ENCODE peak calls at places on chromosomes 5 and 9, in seven cellular contexts. K is mesendoderm, P is neuronal stem cell, J is IMR-90, I is H9, C is H1, Y is trophoblast cell. D is an unnamed sample.

GRCh38 chr9:130701059-130702022 is 7.8 kb downstream of the EXOSC2 start:
- DNase-seq in K (peak; percentile 81), P (peak; percentile 82), J (peak; percentile 88), I (peak; percentile 82), C (peak; percentile 93), Y (peak; percentile 55), D (peak; percentile 78)

GRCh38 chr5:151007430-151008123 is 12.8 kb upstream of the GPX3 start:
- DNase-seq in K (no peak), P (no peak), J (no peak), I (no peak), C (no peak), Y (no peak), D (no peak)

GRCh38 chr5:139076117-139076516 is 122.1 kb downstream of the SIL1 start:
- DNase-seq in K (no peak), P (no peak), J (no peak), I (no peak), C (no peak), Y (no peak), D (no peak)

GRCh38 chr5:42089705-42090104 is 164.6 kb downstream of the FBXO4 start:
- DNase-seq in K (no peak), P (no peak), J (no peak), I (no peak), C (no peak), Y (peak; percentile 25), D (no peak)

GRCh38 chr5:173498286-173498685 is 118.2 kb downstream of the BOD1 start:
- DNase-seq in K (no peak), P (peak; percentile 9), J (peak; percentile 64), I (no peak), C (peak; percentile 39), Y (peak; percentile 79), D (peak; percentile 63)

GRCh38 chr5:10728679-10729078 is 32.4 kb downstream of the DAP start:
- DNase-seq in K (no peak), P (no peak), J (no peak), I (no peak), C (no peak), Y (no peak), D (no peak)

GRCh38 chr5:93461751-93462150 is 119.3 kb downstream of the NR2F1-AS1 start:
- DNase-seq in K (no peak), P (no peak), J (peak; percentile 68), I (no peak), C (no peak), Y (no peak), D (peak; percentile 29)

GRCh38 chr9:112097712-112098688 is 77.1 kb downstream of the SUSD1 start:
- DNase-seq in K (peak; percentile 92), P (peak; percentile 80), J (peak; percentile 77), I (peak; percentile 86), C (peak; percentile 81), Y (peak; percentile 62), D (peak; percentile 78)

GRCh38 chr5:148060309-148060708 is 3.5 kb upstream of the SPINK5 start:
- DNase-seq in K (no peak), P (no peak), J (no peak), I (no peak), C (no peak), Y (no peak), D (no peak)

GRCh38 chr5:155260798-155261197 is 247.2 kb downstream of the KIF4B start:
- DNase-seq in K (peak; percentile 71), P (peak; percentile 26), J (no peak), I (peak; percentile 72), C (peak; percentile 51), Y (no peak), D (no peak)

GRCh38 chr5:141969783-141970741 is 1.2 kb downstream of the RNF14 start:
- DNase-seq in K (peak; percentile 84), P (no peak), J (no peak), I (no peak), C (no peak), Y (no peak), D (peak; percentile 66)

GRCh38 chr9:6034954-6035353 is 19.5 kb upstream of the RANBP6 start:
- DNase-seq in K (no peak), P (no peak), J (no peak), I (no peak), C (no peak), Y (no peak), D (no peak)

GRCh38 chr9:15278839-15279238 is 28.2 kb downstream of the TTC39B start:
- DNase-seq in K (no peak), P (no peak), J (no peak), I (no peak), C (no peak), Y (no peak), D (no peak)

GRCh38 chr9:15282567-15282966 is 24.4 kb downstream of the TTC39B start:
- DNase-seq in K (no peak), P (no peak), J (no peak), I (no peak), C (no peak), Y (no peak), D (no peak)

GRCh38 chr9:15278290-15278689 is 28.7 kb downstream of the TTC39B start:
- DNase-seq in K (no peak), P (no peak), J (no peak), I (no peak), C (no peak), Y (no peak), D (no peak)

GRCh38 chr9:15277400-15278137 is 29.4 kb downstream of the TTC39B start:
- DNase-seq in K (peak; percentile 61), P (no peak), J (peak; percentile 25), I (no peak), C (no peak), Y (no peak), D (peak; percentile 38)

DNA sequence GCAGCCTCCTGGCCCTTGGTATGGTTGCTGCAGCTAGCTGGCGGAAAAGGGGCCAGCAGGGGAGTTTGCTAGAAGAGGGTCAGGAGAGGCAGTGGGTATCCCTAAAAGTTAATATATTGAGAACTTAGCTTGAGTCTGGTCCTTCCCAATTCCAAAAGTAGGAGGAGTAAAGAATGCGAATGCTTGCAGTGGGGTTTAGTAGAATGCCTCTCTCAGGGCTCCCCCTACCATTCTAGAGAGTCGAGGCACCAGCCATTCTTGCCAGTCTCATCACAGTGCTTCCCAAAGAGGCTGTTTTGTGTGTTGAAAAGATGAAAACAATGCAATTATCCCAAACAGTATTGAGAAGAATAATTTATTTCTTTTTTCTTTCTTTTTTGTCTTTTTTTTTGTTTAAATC is 26.4 kb downstream of the TTC39B start:
- DNase-seq in K (no peak), P (no peak), J (no peak), I (no peak), C (no peak), Y (no peak), D (no peak)
- H2BK5ac ChIP-seq in K (no peak overlapping the region), P (no peak overlapping the region), J (no peak overlapping the region), I (no peak overlapping the region), C (no peak overlapping the region), Y (no peak overlapping the region), D (no peak overlapping the region)

DNA sequence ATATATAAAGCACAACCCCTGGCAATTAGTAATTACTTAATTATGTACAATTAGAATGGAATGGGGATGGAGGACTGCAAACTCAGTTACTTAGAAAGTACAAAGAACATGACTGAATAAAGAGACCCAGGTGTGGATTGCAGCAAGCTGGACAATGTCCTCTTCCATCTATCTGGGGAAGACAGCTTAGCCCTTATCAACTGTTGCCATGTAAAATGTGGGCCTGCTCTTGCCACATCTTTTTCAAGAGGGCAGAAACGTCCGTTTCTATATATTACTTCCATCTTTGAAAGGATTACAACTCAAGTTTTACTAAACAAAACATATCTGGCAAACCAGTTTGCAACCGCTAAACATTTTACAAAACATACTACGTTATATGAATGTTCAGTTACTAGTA is 26.2 kb downstream of the GOLPH3 start:
- DNase-seq in K (no peak), P (no peak), J (no peak), I (no peak), C (no peak), Y (no peak), D (no peak)
- H3K4me1 ChIP-seq in K (no peaks in the 10 kb centered on the region), P (no peaks in the 10 kb centered on the region), J (peaks cover 16% of the 10 kb centered on the region), I (no peaks in the 10 kb centered on the region), C (no peaks in the 10 kb centered on the region), Y (no peaks in the 10 kb centered on the region), D (no peaks in the 10 kb centered on the region)

DNA sequence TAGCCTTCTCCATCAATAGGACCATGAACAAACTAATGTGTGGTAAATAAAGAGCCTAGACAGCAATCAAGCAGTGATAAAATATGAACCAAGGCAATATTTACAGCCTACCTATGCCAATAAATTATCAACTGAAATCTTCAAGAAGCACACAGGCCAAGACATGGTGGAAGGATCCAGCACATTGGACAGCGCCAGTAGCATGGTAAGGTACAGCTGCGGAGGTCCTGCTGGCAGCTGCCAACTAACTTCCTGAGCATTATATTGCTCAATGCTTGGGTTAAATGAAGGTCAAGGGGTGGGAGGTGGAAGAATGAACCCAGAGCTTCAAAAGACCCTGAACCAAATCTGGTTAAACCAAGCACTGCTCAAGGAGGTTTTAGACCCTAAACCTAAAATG is 16.5 kb upstream of the SPDL1 start:
- DNase-seq in K (peak; percentile 29), P (no peak), J (peak; percentile 10), I (peak; percentile 31), C (no peak), Y (no peak), D (no peak)
- H2BK5ac ChIP-seq in K (no peak overlapping the region), P (no peak overlapping the region), J (no peak overlapping the region), I (no peak overlapping the region), C (no peak overlapping the region), Y (no peak overlapping the region), D (no peak overlapping the region)

DNA sequence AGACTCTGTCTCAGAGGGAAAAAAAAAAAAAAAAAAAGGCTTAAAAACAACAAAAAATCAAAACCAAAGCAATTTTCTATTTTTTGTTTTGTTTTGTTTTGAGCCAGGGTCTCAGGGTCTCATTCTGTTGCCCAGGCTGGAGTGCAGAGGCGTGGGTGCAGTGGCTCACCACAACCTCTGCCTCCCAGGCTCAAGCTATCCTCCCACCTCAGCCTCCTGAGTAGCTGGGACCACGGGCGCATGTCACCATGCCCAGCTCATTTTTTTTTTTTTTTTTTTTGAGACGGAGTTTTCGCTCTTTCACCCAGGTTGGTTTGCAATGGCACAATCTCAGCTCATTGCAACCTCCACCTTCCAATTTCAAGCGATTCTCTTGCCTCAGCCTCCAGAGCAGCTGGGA is 5.7 kb downstream of the STK10 start:
- DNase-seq in K (no peak), P (no peak), J (no peak), I (no peak), C (no peak), Y (no peak), D (no peak)
- H3K4me1 ChIP-seq in K (peaks cover 15% of the 10 kb centered on the region), P (peaks cover 5% of the 10 kb centered on the region), J (peaks cover 12% of the 10 kb centered on the region), I (peaks cover 14% of the 10 kb centered on the region), C (peaks cover 9% of the 10 kb centered on the region), Y (peaks cover 11% of the 10 kb centered on the region), D (peaks cover 31% of the 10 kb centered on the region)

GRCh38 chr5:80720181-80720580 is 65.4 kb upstream of the DHFR start:
- DNase-seq in K (no peak), P (no peak), J (no peak), I (no peak), C (no peak), Y (no peak), D (no peak)

GRCh38 chr5:80725446-80725845 is 70.7 kb upstream of the DHFR start:
- DNase-seq in K (no peak), P (no peak), J (no peak), I (no peak), C (no peak), Y (no peak), D (no peak)

DNA sequence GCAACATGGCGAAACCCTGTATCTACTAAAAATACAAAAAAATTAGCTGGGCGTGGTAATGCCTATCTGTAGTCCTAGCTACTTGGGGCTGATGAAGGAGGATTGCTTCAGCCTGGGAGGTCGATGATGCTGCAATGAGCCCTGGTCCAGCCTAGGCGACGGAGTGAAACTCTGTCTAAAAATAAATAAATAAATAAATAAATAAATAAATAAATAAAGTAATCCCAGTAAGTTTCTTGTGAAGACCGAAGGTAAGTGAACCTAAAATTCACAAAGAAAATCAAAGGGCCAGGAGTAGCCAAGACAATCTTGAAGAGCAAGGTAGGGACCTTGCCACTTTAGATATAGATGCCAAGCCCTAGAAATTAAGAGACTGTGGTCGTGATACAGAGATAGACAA is 68.1 kb upstream of the DHFR start:
- DNase-seq in K (no peak), P (no peak), J (no peak), I (no peak), C (no peak), Y (no peak), D (no peak)
- H2BK5ac ChIP-seq in K (no peak overlapping the region), P (no peak overlapping the region), J (no peak overlapping the region), I (no peak overlapping the region), C (no peak overlapping the region), Y (no peak overlapping the region), D (no peak overlapping the region)